ENCODE peak calls at places on chromosomes 6 and 20, in five cellular contexts. S is hepatic stellate cell, E is heart left ventricle, Q is KBM-7, C is AML-193. X is an unnamed sample.

GRCh38 chr6:100300221-100300736 is 164.4 kb downstream of the SIM1 start:
- DNase-seq in Q (no peak), C (no peak), S (peak), E (no peak), X (no peak)

GRCh38 chr20:41231850-41232249 is 85.7 kb downstream of the ZHX3 start:
- DNase-seq in S (no peak), Q (no peak), E (no peak), C (no peak), X (no peak)

GRCh38 chr6:143060806-143061596 is at the start of gene AIG1:
- DNase-seq in E (no peak), S (no peak), Q (peak), C (no peak), X (peak)

GRCh38 chr20:10492844-10493243 is 57.7 kb downstream of the SLX4IP start:
- DNase-seq in E (no peak), Q (no peak), C (no peak), S (no peak), X (no peak)

GRCh38 chr6:14435291-14435690 is 317.7 kb downstream of the CD83 start:
- DNase-seq in S (no peak), C (no peak), Q (no peak), E (no peak), X (no peak)

GRCh38 chr6:159604443-159604956 is 88.5 kb downstream of the SOD2 start:
- DNase-seq in S (no peak), Q (no peak), C (no peak), E (no peak), X (no peak)

GRCh38 chr6:75711173-75711572 is 37.9 kb upstream of the MYO6 start:
- DNase-seq in S (no peak), Q (no peak), C (no peak), E (no peak), X (no peak)

GRCh38 chr6:78948785-78949184 is 81.4 kb downstream of the IRAK1BP1 start:
- DNase-seq in S (no peak), E (no peak), Q (no peak), C (no peak), X (no peak)

GRCh38 chr6:8705435-8706020 is 270.2 kb upstream of the SLC35B3 start:
- DNase-seq in Q (no peak), S (no peak), E (no peak), C (no peak), X (no peak)

GRCh38 chr6:36314221-36315014 is 22.3 kb downstream of the BNIP5 start:
- DNase-seq in E (no peak), C (no peak), S (no peak), Q (no peak), X (no peak)

GRCh38 chr20:22586645-22587310 is 2.4 kb upstream of the FOXA2 start:
- DNase-seq in C (no peak), S (no peak), Q (peak), E (no peak), X (no peak)

GRCh38 chr6:63935732-63936131 is 300.1 kb downstream of the PHF3 start:
- DNase-seq in C (no peak), S (no peak), E (no peak), Q (no peak), X (no peak)